ENCODE peak calls at places on chromosomes 16 and 17, in six cellular contexts. C, M, O, H, Q and W are unnamed samples.

GRCh38 chr17:44417553-44417952 is 28.1 kb upstream of the ITGA2B start:
- DNase-seq in O (no peak), M (no peak), C (no peak), H (no peak), Q (peak; percentile 93), W (peak; percentile 91)

GRCh38 chr16:56869513-56870270 is 4.7 kb downstream of the SLC12A3 start:
- DNase-seq in Q (no peak), C (no peak), M (peak; percentile 37), O (peak; percentile 74), H (peak; percentile 26), W (peak; percentile 39)

GRCh38 chr17:39738568-39738901 is 797 bp downstream of the GRB7 start:
- DNase-seq in M (no peak), O (no peak), Q (no peak), H (peak; percentile 58), C (no peak), W (no peak)

GRCh38 chr17:5499790-5500189 is 13.4 kb downstream of the MIS12 start:
- DNase-seq in Q (no peak), C (peak; percentile 63), O (no peak), H (peak; percentile 75), M (no peak), W (no peak)

GRCh38 chr16:56960681-56961281 is 969 bp upstream of the CETP start:
- DNase-seq in Q (peak; percentile 77), O (no peak), M (no peak), H (no peak), C (peak; percentile 66), W (no peak)

GRCh38 chr16:79607587-79607986 is 7.0 kb upstream of the MAF start:
- DNase-seq in M (no peak), O (no peak), H (no peak), C (no peak), Q (peak; percentile 27), W (peak; percentile 61)

GRCh38 chr17:81453049-81453448 is 57.8 kb downstream of the BAHCC1 start:
- DNase-seq in Q (no peak), M (no peak), C (no peak), O (peak; percentile 59), H (no peak), W (no peak)

GRCh38 chr17:81902023-81902652 is at the start of gene NPB:
- DNase-seq in C (no peak), M (no peak), H (peak; percentile 74), O (no peak), Q (no peak), W (no peak)

GRCh38 chr17:69130627-69131293 is 10.9 kb downstream of the ABCA6 start:
- DNase-seq in C (no peak), Q (no peak), H (no peak), M (no peak), O (no peak), W (no peak)

GRCh38 chr17:74663566-74663965 is 40.0 kb upstream of the CD300E start:
- DNase-seq in O (no peak), H (no peak), Q (no peak), M (no peak), C (no peak), W (no peak)

GRCh38 chr16:81780350-81780749 is 1.3 kb downstream of the PLCG2 start:
- DNase-seq in C (no peak), O (peak; percentile 53), M (no peak), Q (no peak), H (no peak), W (no peak)

GRCh38 chr16:22684282-22685161 is 129.4 kb upstream of the HS3ST2 start:
- DNase-seq in O (no peak), C (no peak), H (no peak), M (no peak), Q (peak; percentile 49), W (peak; percentile 52)

GRCh38 chr16:2472488-2472864 is 1.4 kb downstream of the NTN3 start:
- DNase-seq in Q (no peak), C (no peak), O (no peak), M (no peak), H (no peak), W (no peak)

GRCh38 chr17:66523378-66524174 is 221.2 kb downstream of the PRKCA start:
- DNase-seq in Q (no peak), O (no peak), C (no peak), H (no peak), M (no peak), W (peak; percentile 67)

GRCh38 chr16:31476305-31477219 is 4.6 kb downstream of the TGFB1I1 start:
- DNase-seq in M (peak; percentile 90), O (no peak), Q (no peak), H (peak; percentile 52), C (peak; percentile 86), W (no peak)

DNA sequence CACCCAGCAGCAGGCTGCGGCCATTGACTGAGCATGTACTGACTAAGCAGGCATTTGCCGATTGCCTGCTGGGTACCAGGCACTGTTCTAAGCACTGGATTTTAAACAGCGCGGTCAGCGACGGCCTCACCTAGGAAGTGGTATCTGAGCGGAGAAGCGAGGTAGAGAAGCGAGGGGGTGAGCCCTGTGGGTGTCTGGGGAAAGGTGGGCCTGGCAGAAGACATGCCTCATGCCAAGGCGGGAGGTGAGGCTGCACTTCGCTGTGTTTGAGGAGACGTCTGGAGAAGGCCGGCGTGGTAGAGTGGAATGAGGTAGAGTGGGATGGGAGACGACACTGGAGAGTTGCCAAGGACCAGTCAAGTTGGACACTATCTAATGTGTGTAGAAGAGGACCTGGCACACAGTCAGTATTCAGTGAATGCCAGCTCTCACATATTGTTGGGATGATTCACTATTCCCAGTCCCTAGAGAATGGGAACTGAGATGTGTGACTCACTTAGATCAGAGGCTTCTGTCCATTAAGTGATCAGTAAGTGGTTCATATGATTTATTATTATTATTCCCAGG is 14.4 kb downstream of the SYCE1L start:
- DNase-seq in M (peak; percentile 39), Q (peak; percentile 82), O (no peak), H (no peak), C (peak; percentile 75), W (peak; percentile 97)
- H3K4me3 ChIP-seq in M (no peak overlapping the region), Q (no peak overlapping the region), O (no peak overlapping the region), H (no peak overlapping the region), C (no peak overlapping the region), W (no peak overlapping the region)

DNA sequence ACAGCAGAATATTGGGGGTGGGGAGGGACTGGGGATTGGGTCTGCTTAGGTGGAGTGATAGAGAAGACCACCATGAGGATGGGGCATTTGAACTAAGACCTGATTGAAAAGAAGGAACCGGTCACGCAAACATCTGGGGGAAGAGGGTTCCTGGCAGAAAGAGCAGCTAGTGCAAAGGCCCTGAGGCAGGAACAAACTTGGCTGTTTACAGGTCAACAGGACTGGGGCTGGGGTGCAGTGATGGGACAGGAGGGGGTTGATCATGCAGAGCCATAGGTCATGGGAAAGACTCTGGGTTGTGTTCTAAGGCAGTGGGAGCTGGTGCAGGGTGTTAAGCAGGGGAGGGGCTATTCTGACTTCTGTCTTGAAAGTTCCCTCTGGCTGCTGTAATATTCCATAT is 1.9 kb downstream of the DRG2 start:
- DNase-seq in Q (no peak), H (no peak), O (no peak), C (no peak), M (no peak), W (no peak)
- TF ChIP-seq CTCF in Q (no peak), H (no peak), O (no peak), C (no peak), M (no peak), W (no peak)

GRCh38 chr16:85171004-85171808 is 58.9 kb upstream of the CIBAR2 start:
- DNase-seq in H (no peak), O (no peak), C (no peak), Q (no peak), M (no peak), W (no peak)
- H3K4me3 ChIP-seq in H (no peak overlapping the region), O (no peak overlapping the region), C (no peak overlapping the region), Q (peak overlapping the region; percentile 55), M (no peak overlapping the region), W (peak overlapping the region; percentile 69)

GRCh38 chr16:50666658-50667496 is 14.2 kb downstream of the SNX20 start:
- DNase-seq in O (no peak), Q (no peak), M (no peak), C (no peak), H (no peak), W (no peak)
- TF ChIP-seq CTCF in O (no peak), Q (no peak), M (no peak), C (no peak), H (no peak), W (no peak)

GRCh38 chr17:76986318-76986717 is 118.1 kb downstream of the MGAT5B start:
- DNase-seq in Q (no peak), M (no peak), H (peak; percentile 41), C (no peak), O (no peak), W (no peak)

GRCh38 chr17:76983431-76983830 is 115.2 kb downstream of the MGAT5B start:
- DNase-seq in H (no peak), C (no peak), Q (no peak), M (no peak), O (no peak), W (no peak)

GRCh38 chr17:76988796-76989195 is 120.6 kb downstream of the MGAT5B start:
- DNase-seq in M (no peak), C (no peak), H (no peak), O (no peak), Q (no peak), W (no peak)

GRCh38 chr17:76989519-76989918 is 121.3 kb downstream of the MGAT5B start:
- DNase-seq in H (no peak), Q (no peak), O (no peak), M (no peak), C (no peak), W (no peak)

DNA sequence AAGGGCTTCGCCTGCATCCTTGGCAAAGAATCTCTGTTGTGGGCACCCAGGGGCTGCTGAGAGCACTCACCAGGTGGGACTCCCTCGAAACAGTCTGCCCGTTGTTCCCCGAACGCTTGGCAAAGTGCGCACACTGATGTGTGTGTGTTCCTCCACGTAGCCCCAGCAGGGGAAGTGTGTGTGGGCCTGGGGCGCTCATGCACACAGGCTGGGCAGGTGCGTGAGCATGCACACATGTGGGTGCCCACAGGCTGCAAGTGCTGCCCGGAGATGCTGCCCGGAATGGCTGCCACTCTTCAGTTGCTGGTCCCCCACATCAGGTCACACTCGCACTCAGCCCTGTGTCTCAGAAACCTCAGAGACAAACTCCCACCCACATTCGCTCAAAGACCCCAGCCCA is 119.3 kb downstream of the MGAT5B start:
- DNase-seq in M (no peak), O (no peak), Q (no peak), H (no peak), C (no peak), W (no peak)
- H3K4me3 ChIP-seq in M (no peak overlapping the region), O (no peak overlapping the region), Q (no peak overlapping the region), H (no peak overlapping the region), C (no peak overlapping the region), W (no peak overlapping the region)